ENCODE peak calls at places on chromosomes 13 and 19, in four cellular contexts. D is activated T-cell treated with anti-CD3 and anti-CD28 coated beads, Interleukin-2, amount 50 U/mL, for 72 hours; N is mucosa of descending colon; L is NCI-H1092 treated with DMSO at 0.1 percent for 48 hours. M is an unnamed sample.

GRCh38 chr19:8308891-8309291 is 733 bp upstream of the CD320 start:
- DNase-seq in L (no peak), D (peak; percentile 0), N (no peak), M (no peak)

GRCh38 chr13:76019421-76020044 is 383.4 kb downstream of the LMO7 start:
- DNase-seq in D (no peak), N (peak; percentile 18), L (no peak), M (peak; percentile 5)

GRCh38 chr19:8360196-8360595 is 3.8 kb upstream of the ANGPTL4 start:
- DNase-seq in D (no peak), L (no peak), N (no peak), M (no peak)

GRCh38 chr19:7851623-7852500 is 21.8 kb downstream of the EVI5L start:
- DNase-seq in L (no peak), D (no peak), N (no peak), M (no peak)

GRCh38 chr19:12995596-12996541 is 594 bp downstream of the NFIX start:
- DNase-seq in D (no peak), L (no peak), N (no peak), M (no peak)

GRCh38 chr13:94858856-94859811 is 146.8 kb upstream of the SOX21 start:
- DNase-seq in L (no peak), D (no peak), N (peak; percentile 38), M (no peak)

GRCh38 chr13:108686027-108686426 is 56.6 kb downstream of the MYO16 start:
- DNase-seq in L (no peak), N (no peak), D (no peak), M (no peak)

GRCh38 chr19:19751846-19752245 is 18.9 kb upstream of the ZNF14 start:
- DNase-seq in D (no peak), L (no peak), N (no peak), M (no peak)

GRCh38 chr13:25217023-25217909 is 45.2 kb upstream of the AMER2 start:
- DNase-seq in D (peak; percentile 7), N (no peak), L (no peak), M (no peak)

GRCh38 chr13:57716295-57716694 is 84.8 kb downstream of the PCDH17 start:
- DNase-seq in D (no peak), L (peak; percentile 29), N (no peak), M (no peak)

GRCh38 chr19:48544856-48545750 is 6.9 kb upstream of the SULT2B1 start:
- DNase-seq in L (no peak), N (no peak), D (no peak), M (no peak)

GRCh38 chr19:35342430-35342829 is 5.3 kb upstream of the FFAR1 start:
- DNase-seq in D (no peak), N (no peak), L (no peak), M (no peak)

GRCh38 chr13:29939158-29939557 is 88.7 kb upstream of the UBL3 start:
- DNase-seq in L (no peak), D (no peak), N (no peak), M (no peak)

GRCh38 chr13:39038569-39038898 is 278 bp downstream of the NHLRC3 start:
- DNase-seq in D (peak; percentile 82), N (peak; percentile 44), L (peak; percentile 47), M (no peak)

GRCh38 chr13:92721610-92722009 is 505.0 kb upstream of the GPC6 start:
- DNase-seq in D (no peak), L (no peak), N (no peak), M (no peak)